ENCODE peak calls at places on chromosomes 5 and 9, in eight cellular contexts. N, E, V, I, M, F, K and W are unnamed samples.

GRCh38 chr9:26326473-26327044 is 566.0 kb downstream of the CAAP1 start:
- DNase-seq in N (no peak), E (no peak), V (no peak), I (peak), M (peak), F (no peak), K (no peak), W (peak)

GRCh38 chr9:22214021-22214420 is 204.9 kb upstream of the CDKN2B start:
- DNase-seq in N (no peak), E (no peak), V (no peak), I (no peak), M (no peak), F (no peak), K (no peak), W (no peak)

GRCh38 chr5:38190111-38190510 is 68.2 kb upstream of the EGFLAM start:
- DNase-seq in N (no peak), E (no peak), V (no peak), I (no peak), M (no peak), F (no peak), K (no peak), W (no peak)

GRCh38 chr9:16358751-16359150 is 511.7 kb downstream of the BNC2 start:
- DNase-seq in N (no peak), E (peak), V (no peak), I (no peak), M (no peak), F (no peak), K (peak), W (no peak)

GRCh38 chr5:139911425-139912120 is 116.0 kb downstream of the PSD2 start:
- DNase-seq in N (no peak), E (no peak), V (no peak), I (no peak), M (no peak), F (peak), K (peak), W (no peak)

GRCh38 chr9:35675732-35676392 is 2.1 kb downstream of the CA9 start:
- DNase-seq in N (no peak), E (no peak), V (peak), I (no peak), M (no peak), F (peak), K (no peak), W (peak)

GRCh38 chr5:154753792-154754191 is 1.4 kb upstream of the LARP1 start:
- DNase-seq in N (no peak), E (peak), V (peak), I (peak), M (peak), F (no peak), K (peak), W (peak)

GRCh38 chr9:79060726-79061125 is 511.0 kb upstream of the TLE4 start:
- DNase-seq in N (no peak), E (no peak), V (no peak), I (no peak), M (no peak), F (no peak), K (no peak), W (no peak)

GRCh38 chr5:120405923-120406322 is 58.2 kb upstream of the PRR16 start:
- DNase-seq in N (no peak), E (no peak), V (no peak), I (no peak), M (no peak), F (no peak), K (no peak), W (no peak)

GRCh38 chr5:84862132-84862531 is 477.5 kb upstream of the EDIL3 start:
- DNase-seq in N (no peak), E (no peak), V (no peak), I (no peak), M (no peak), F (no peak), K (no peak), W (no peak)

GRCh38 chr9:89491688-89492087 is 6.2 kb downstream of the SEMA4D start:
- DNase-seq in N (no peak), E (no peak), V (no peak), I (no peak), M (no peak), F (no peak), K (peak), W (no peak)

GRCh38 chr5:57199866-57200265 is 26.0 kb downstream of the GPBP1 start:
- DNase-seq in N (no peak), E (no peak), V (no peak), I (no peak), M (no peak), F (no peak), K (no peak), W (no peak)

GRCh38 chr5:18375637-18376036 is 741.4 kb downstream of the TAF11L14 start:
- DNase-seq in N (no peak), E (no peak), V (no peak), I (no peak), M (no peak), F (no peak), K (no peak), W (no peak)

GRCh38 chr5:138964547-138965174 is 89.5 kb upstream of the LRRTM2 start:
- DNase-seq in N (no peak), E (no peak), V (no peak), I (no peak), M (no peak), F (no peak), K (no peak), W (no peak)

GRCh38 chr5:75052461-75053285 is at the start of gene GCNT4:
- DNase-seq in N (no peak), E (no peak), V (peak), I (peak), M (peak), F (peak), K (no peak), W (peak)

GRCh38 chr5:69454460-69455249 is 37.9 kb upstream of the OCLN start:
- DNase-seq in N (no peak), E (no peak), V (no peak), I (no peak), M (no peak), F (no peak), K (no peak), W (no peak)
- TF ChIP-seq POLR2A in N (no peak), E (no peak), V (no peak), I (no peak), M (no peak), F (no peak), K (no peak), W (no peak)

DNA sequence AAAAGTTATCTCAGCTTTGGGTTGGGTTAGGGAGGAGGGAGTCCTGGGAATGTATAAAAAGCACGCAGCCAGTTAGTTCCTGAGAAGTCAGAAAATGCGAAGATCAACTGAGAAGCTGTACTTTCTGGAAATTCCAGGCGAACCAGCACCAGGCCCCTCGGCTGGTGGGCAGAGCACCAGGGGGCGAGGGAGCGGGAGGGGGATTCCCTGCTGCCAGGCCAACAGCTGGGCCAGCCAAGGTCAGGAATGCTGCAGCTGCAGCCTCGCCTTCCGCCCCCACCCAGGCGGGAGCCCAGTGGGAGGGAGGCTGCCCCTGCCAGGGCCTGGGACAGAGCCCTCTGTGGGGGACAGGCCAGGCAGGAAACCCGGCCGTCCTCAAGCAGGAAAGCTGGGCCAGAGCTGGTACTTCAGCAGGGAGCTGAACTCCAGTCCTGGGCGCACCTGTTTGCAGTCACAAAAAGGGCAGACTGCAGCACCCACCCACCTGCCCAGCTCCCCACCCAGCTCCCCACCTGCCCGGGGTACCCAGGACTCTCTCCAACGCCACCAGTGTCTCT is 35.5 kb downstream of the VAV2 start:
- DNase-seq in N (no peak), E (no peak), V (peak), I (no peak), M (no peak), F (peak), K (no peak), W (no peak)
- TF ChIP-seq POLR2A in N (no peak), E (no peak), V (no peak), I (no peak), M (no peak), F (no peak), K (no peak), W (no peak)

GRCh38 chr5:35230043-35230611 is at the start of gene PRLR:
- DNase-seq in N (no peak), E (peak), V (peak), I (peak), M (peak), F (no peak), K (peak), W (no peak)
- TF ChIP-seq POLR2A in N (no peak), E (no peak), V (no peak), I (no peak), M (no peak), F (no peak), K (no peak), W (no peak)

GRCh38 chr5:128965011-128965637 is at the start of gene SLC27A6:
- DNase-seq in N (no peak), E (no peak), V (peak), I (peak), M (peak), F (peak), K (no peak), W (peak)
- TF ChIP-seq POLR2A in N (no peak), E (no peak), V (no peak), I (no peak), M (no peak), F (no peak), K (no peak), W (no peak)